ENCODE peak calls at places on chromosome 1, in six cellular contexts. P, S, V, L, Y and D are unnamed samples.

GRCh38 chr1:25620211-25620610 is 3.6 kb downstream of the MAN1C1 start:
- DNase-seq in P (no peak), S (no peak), V (peak; percentile 31), L (no peak), Y (no peak), D (no peak)

GRCh38 chr1:236313412-236313811 is 31.7 kb upstream of the ERO1B start:
- DNase-seq in P (no peak), S (no peak), V (no peak), L (no peak), Y (no peak), D (no peak)

GRCh38 chr1:20634065-20634593 is 871 bp downstream of the PINK1 start:
- DNase-seq in P (peak; percentile 13), S (no peak), V (no peak), L (no peak), Y (no peak), D (no peak)

GRCh38 chr1:23528245-23528978 is 2.6 kb downstream of the E2F2 start:
- DNase-seq in P (peak; percentile 76), S (peak; percentile 90), V (no peak), L (peak; percentile 95), Y (peak; percentile 45), D (no peak)

GRCh38 chr1:218361298-218362065 is 16.3 kb downstream of the TGFB2 start:
- DNase-seq in P (no peak), S (peak; percentile 31), V (peak; percentile 39), L (peak; percentile 37), Y (peak; percentile 46), D (no peak)

GRCh38 chr1:63147783-63148182 is 174.6 kb upstream of the FOXD3 start:
- DNase-seq in P (no peak), S (no peak), V (no peak), L (no peak), Y (no peak), D (no peak)

GRCh38 chr1:41454406-41454805 is 30.1 kb downstream of the EDN2 start:
- DNase-seq in P (no peak), S (no peak), V (no peak), L (no peak), Y (no peak), D (no peak)

GRCh38 chr1:186078245-186078644 is 296.8 kb downstream of the TPR start:
- DNase-seq in P (peak; percentile 28), S (no peak), V (no peak), L (no peak), Y (no peak), D (no peak)

GRCh38 chr1:31003613-31004230 is 61.8 kb downstream of the PUM1 start:
- DNase-seq in P (no peak), S (no peak), V (no peak), L (no peak), Y (no peak), D (no peak)

GRCh38 chr1:53688703-53689102 is 50.3 kb downstream of the GLIS1 start:
- DNase-seq in P (no peak), S (no peak), V (no peak), L (no peak), Y (no peak), D (no peak)

GRCh38 chr1:98704474-98704873 is 43.0 kb downstream of the SNX7 start:
- DNase-seq in P (no peak), S (no peak), V (no peak), L (no peak), Y (peak; percentile 3), D (peak; percentile 27)

DNA sequence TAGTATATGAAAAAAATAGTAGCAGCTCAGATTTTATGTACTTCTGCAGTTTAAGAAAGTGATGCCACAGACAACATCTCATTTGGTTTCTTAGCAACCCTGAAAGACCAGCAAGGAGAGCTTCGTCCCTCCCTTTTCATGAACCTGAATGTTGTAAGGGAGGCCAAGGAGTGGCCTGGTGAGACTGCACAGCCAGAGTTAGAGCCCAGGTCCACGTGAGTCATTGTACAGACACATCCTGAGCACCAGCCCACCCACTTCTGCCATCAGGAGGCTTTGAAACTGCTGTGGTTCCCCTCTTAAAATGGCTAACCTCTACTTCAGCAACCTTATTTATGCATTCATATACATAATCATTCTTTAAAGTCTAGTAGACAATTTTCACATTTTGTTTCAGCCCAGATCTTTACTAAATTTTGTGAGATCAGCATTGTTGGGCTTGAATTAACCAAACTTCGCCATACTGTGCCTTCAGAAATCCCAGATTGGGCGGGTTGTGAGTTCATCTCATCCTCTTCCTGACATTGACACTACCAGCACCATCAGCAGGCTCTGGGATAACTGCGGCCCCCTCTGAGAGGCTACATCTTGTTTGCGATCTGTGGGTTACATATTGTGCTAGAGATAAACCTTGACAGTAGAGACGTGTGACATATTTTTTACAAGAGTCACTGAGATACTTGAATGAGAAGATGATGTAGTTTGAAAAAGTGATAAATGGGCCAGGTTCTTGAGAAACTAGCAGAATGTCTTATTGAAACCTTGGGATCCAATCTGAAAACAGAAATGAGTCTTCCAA is 106.7 kb downstream of the CAMTA1 start:
- DNase-seq in P (no peak), S (no peak), V (no peak), L (no peak), Y (no peak), D (no peak)
- TF ChIP-seq YY1 in P (no peak), S (no peak), V (no peak), L (no peak), Y (no peak), D (no peak)

GRCh38 chr1:170410391-170411146 is 121.4 kb upstream of the GORAB start:
- DNase-seq in P (no peak), S (no peak), V (no peak), L (no peak), Y (no peak), D (no peak)
- TF ChIP-seq YY1 in P (no peak), S (no peak), V (no peak), L (no peak), Y (no peak), D (no peak)

GRCh38 chr1:103492003-103492665 is 33.4 kb upstream of the RNPC3 start:
- DNase-seq in P (no peak), S (no peak), V (no peak), L (no peak), Y (no peak), D (no peak)
- TF ChIP-seq YY1 in P (no peak), S (no peak), V (no peak), L (no peak), Y (no peak), D (no peak)

DNA sequence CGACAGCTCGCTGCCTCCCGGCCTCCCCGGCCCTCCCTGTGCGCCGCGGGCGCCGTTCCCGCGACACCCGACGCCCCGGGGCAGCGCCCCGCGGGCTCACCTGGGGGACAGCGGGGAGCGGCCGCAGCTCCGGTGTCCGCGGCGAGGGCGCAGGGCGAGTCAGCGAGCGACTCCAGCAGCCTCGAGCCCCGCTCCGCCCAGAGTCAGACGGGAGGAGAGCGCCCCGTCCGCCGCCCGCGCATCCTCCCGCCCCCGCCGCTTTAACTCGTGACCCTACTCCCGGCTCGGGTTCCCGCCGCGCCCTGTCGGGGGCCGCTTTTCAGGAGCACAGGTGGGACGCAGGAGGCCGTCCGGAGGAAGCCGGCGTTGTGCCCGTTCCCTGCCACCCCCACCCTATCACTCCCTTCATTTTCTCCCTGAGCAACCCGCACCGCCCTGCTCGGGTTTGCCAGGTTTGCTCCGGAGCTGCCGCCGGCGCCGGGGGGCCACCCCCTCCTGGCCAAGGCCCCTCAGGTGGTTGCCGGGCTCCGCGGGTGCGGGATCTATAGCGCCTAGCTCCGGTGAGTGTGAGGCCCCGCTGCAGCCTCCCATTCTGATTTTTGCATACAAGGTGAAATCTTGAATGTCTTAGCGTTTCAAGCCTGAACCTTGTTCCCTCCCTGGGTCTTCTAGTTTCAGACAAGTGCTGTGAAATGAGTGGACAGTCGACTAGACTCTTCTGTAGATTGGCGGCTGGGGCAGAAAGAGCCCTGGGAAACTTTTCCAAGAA is at the start of gene MCOLN3:
- DNase-seq in P (no peak), S (peak; percentile 19), V (peak; percentile 75), L (peak; percentile 28), Y (peak; percentile 59), D (no peak)
- TF ChIP-seq YY1 in P (peak; percentile 7), S (peak; percentile 39), V (no peak), L (no peak), Y (no peak), D (no peak)

DNA sequence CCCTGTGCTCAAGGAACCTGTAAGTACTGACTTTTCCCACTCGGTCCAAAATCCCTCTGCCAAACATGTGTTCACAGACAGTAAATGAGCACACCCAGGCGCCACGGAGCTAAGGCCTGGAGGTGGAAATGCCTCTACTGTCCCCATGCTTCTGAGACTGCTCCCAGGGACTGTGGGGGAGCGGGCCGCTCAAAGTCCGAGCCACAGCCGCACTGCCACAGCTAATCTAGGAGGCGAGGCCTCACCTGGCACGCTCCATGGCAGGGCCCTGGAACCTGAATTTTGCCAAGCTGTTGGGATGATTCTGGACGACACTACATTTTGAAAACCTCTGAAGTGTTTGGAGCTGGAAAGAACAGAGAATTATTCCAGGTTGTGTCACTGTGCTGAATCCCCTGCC is 234.3 kb downstream of the SDCCAG8 start:
- DNase-seq in P (no peak), S (no peak), V (no peak), L (no peak), Y (no peak), D (no peak)
- TF ChIP-seq YY1 in P (no peak), S (no peak), V (no peak), L (no peak), Y (no peak), D (no peak)

DNA sequence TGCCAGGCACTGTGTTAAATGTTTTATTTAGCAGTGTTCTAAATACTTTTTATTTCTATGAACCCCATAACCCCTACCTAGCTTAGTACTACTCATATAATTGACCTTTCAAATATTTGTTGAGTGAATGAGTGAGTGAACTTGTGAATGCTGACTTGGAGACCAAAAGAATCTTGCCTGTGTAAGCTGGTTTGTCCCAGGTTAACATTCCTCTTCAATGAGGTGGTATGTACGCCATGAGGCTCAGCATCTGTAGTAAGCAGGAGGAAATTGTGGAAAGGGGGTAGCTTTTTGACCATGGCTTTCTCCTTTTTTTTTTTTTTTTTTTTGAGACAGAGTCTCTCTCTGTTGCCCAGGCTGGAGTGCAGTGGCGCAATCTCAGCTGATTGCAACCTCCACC is 14.6 kb downstream of the MED18 start:
- DNase-seq in P (no peak), S (no peak), V (no peak), L (no peak), Y (no peak), D (no peak)
- TF ChIP-seq YY1 in P (no peak), S (no peak), V (no peak), L (no peak), Y (no peak), D (no peak)